ENCODE peak calls at places on chromosomes 4 and X, in six cellular contexts. One of them, this sample, is unnamed.

GRCh38 chrX:7019555-7019954 is 128.0 kb upstream of the STS start:
- DNase-seq in WTC11: no peak
- DNase-seq in fibroblast of lung: no peak
- DNase-seq in PC-9: no peak
- DNase-seq in CD8-positive, alpha-beta T cell: no peak
- DNase-seq in AG10803: no peak
- DNase-seq in this sample: no peak

GRCh38 chrX:68691921-68692320 is 44.5 kb downstream of the STARD8 start:
- DNase-seq in WTC11: no peak
- DNase-seq in fibroblast of lung: no peak
- DNase-seq in PC-9: no peak
- DNase-seq in CD8-positive, alpha-beta T cell: no peak
- DNase-seq in AG10803: no peak
- DNase-seq in this sample: no peak

GRCh38 chr4:82774711-82775171 is 23.9 kb downstream of the SCD5 start:
- DNase-seq in WTC11: no peak
- DNase-seq in fibroblast of lung: peak; percentile 87
- DNase-seq in PC-9: no peak
- DNase-seq in CD8-positive, alpha-beta T cell: no peak
- DNase-seq in AG10803: peak; percentile 45
- DNase-seq in this sample: peak; percentile 25

GRCh38 chr4:124104101-124104500 is 608.4 kb downstream of the ANKRD50 start:
- DNase-seq in WTC11: no peak
- DNase-seq in fibroblast of lung: no peak
- DNase-seq in PC-9: no peak
- DNase-seq in CD8-positive, alpha-beta T cell: no peak
- DNase-seq in AG10803: no peak
- DNase-seq in this sample: no peak

GRCh38 chr4:6951880-6952381 is 42.3 kb downstream of the TBC1D14 start:
- DNase-seq in WTC11: no peak
- DNase-seq in fibroblast of lung: no peak
- DNase-seq in PC-9: no peak
- DNase-seq in CD8-positive, alpha-beta T cell: no peak
- DNase-seq in AG10803: no peak
- DNase-seq in this sample: no peak

GRCh38 chr4:24722026-24722568 is 73.3 kb upstream of the SOD3 start:
- DNase-seq in WTC11: no peak
- DNase-seq in fibroblast of lung: no peak
- DNase-seq in PC-9: no peak
- DNase-seq in CD8-positive, alpha-beta T cell: no peak
- DNase-seq in AG10803: no peak
- DNase-seq in this sample: no peak

GRCh38 chr4:147543039-147543438 is 62.1 kb downstream of the EDNRA start:
- DNase-seq in WTC11: no peak
- DNase-seq in fibroblast of lung: peak; percentile 62
- DNase-seq in PC-9: peak; percentile 38
- DNase-seq in CD8-positive, alpha-beta T cell: no peak
- DNase-seq in AG10803: peak; percentile 8
- DNase-seq in this sample: peak; percentile 48

GRCh38 chr4:171813195-171813955 is at the start of gene GALNTL6:
- DNase-seq in WTC11: peak; percentile 48
- DNase-seq in fibroblast of lung: peak; percentile 17
- DNase-seq in PC-9: no peak
- DNase-seq in CD8-positive, alpha-beta T cell: no peak
- DNase-seq in AG10803: peak; percentile 5
- DNase-seq in this sample: peak; percentile 10

GRCh38 chr4:6845574-6845973 is 63.0 kb downstream of the KIAA0232 start:
- DNase-seq in WTC11: no peak
- DNase-seq in fibroblast of lung: no peak
- DNase-seq in PC-9: no peak
- DNase-seq in CD8-positive, alpha-beta T cell: no peak
- DNase-seq in AG10803: no peak
- DNase-seq in this sample: no peak

GRCh38 chrX:118847676-118848075 is 24.1 kb downstream of the ZCCHC12 start:
- DNase-seq in WTC11: no peak
- DNase-seq in fibroblast of lung: peak; percentile 29
- DNase-seq in PC-9: peak; percentile 59
- DNase-seq in CD8-positive, alpha-beta T cell: no peak
- DNase-seq in AG10803: peak; percentile 41
- DNase-seq in this sample: peak; percentile 52

GRCh38 chr4:140857111-140857510 is 100.9 kb upstream of the TBC1D9 start:
- DNase-seq in WTC11: no peak
- DNase-seq in fibroblast of lung: peak; percentile 50
- DNase-seq in PC-9: peak; percentile 66
- DNase-seq in CD8-positive, alpha-beta T cell: no peak
- DNase-seq in AG10803: no peak
- DNase-seq in this sample: no peak

GRCh38 chrX:1249101-1249887 is 19.3 kb upstream of the CSF2RA start:
- DNase-seq in WTC11: peak; percentile 68
- DNase-seq in fibroblast of lung: peak; percentile 4
- DNase-seq in PC-9: peak; percentile 89
- DNase-seq in CD8-positive, alpha-beta T cell: no peak
- DNase-seq in AG10803: peak; percentile 19
- DNase-seq in this sample: no peak

GRCh38 chr4:143251348-143251747 is 66.6 kb downstream of the USP38 start:
- DNase-seq in WTC11: no peak
- DNase-seq in fibroblast of lung: no peak
- DNase-seq in PC-9: no peak
- DNase-seq in CD8-positive, alpha-beta T cell: no peak
- DNase-seq in AG10803: no peak
- DNase-seq in this sample: no peak

GRCh38 chrX:11053351-11053750 is 57.8 kb upstream of the HCCS start:
- DNase-seq in WTC11: no peak
- DNase-seq in fibroblast of lung: no peak
- DNase-seq in PC-9: no peak
- DNase-seq in CD8-positive, alpha-beta T cell: no peak
- DNase-seq in AG10803: no peak
- DNase-seq in this sample: no peak

GRCh38 chr4:57342406-57342805 is 232.2 kb upstream of the IGFBP7 start:
- DNase-seq in WTC11: no peak
- DNase-seq in fibroblast of lung: peak; percentile 76
- DNase-seq in PC-9: no peak
- DNase-seq in CD8-positive, alpha-beta T cell: no peak
- DNase-seq in AG10803: peak; percentile 13
- DNase-seq in this sample: peak; percentile 34

GRCh38 chr4:176752191-176752749 is 40.5 kb downstream of the VEGFC start:
- DNase-seq in WTC11: no peak
- DNase-seq in fibroblast of lung: no peak
- DNase-seq in PC-9: no peak
- DNase-seq in CD8-positive, alpha-beta T cell: no peak
- DNase-seq in AG10803: no peak
- DNase-seq in this sample: no peak

GRCh38 chr4:127188847-127189246 is 443.9 kb upstream of the INTU start:
- DNase-seq in WTC11: no peak
- DNase-seq in fibroblast of lung: peak; percentile 6
- DNase-seq in PC-9: no peak
- DNase-seq in CD8-positive, alpha-beta T cell: no peak
- DNase-seq in AG10803: no peak
- DNase-seq in this sample: peak; percentile 36
- TF ChIP-seq CTCF in WTC11: no peak
- TF ChIP-seq CTCF in fibroblast of lung: peak; percentile 29
- TF ChIP-seq CTCF in PC-9: no peak
- TF ChIP-seq CTCF in CD8-positive, alpha-beta T cell: no peak
- TF ChIP-seq CTCF in AG10803: peak; percentile 13
- TF ChIP-seq CTCF in this sample: peak; percentile 29

DNA sequence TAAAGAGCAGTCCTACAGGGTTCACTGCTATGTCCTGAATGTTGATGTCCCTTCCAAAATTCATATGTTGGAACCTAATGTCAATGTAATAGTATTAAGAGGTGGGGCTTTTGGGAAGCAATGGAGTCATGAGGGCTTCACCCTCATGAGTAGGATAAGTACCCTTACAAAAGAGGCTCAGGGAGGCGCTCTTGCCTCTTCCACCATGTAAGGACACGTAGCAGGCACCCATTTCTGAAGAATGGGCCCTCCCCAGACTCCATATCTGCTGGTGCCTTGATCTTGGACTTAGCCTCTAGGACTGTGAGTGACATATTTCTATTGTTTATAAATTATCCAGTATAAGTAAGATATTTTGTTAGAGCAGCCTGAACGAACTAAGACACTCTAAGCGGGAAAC is 15.8 kb downstream of the MED28 start:
- DNase-seq in WTC11: no peak
- DNase-seq in fibroblast of lung: no peak
- DNase-seq in PC-9: no peak
- DNase-seq in CD8-positive, alpha-beta T cell: no peak
- DNase-seq in AG10803: no peak
- DNase-seq in this sample: no peak
- TF ChIP-seq CTCF in WTC11: no peak
- TF ChIP-seq CTCF in fibroblast of lung: no peak
- TF ChIP-seq CTCF in PC-9: no peak
- TF ChIP-seq CTCF in CD8-positive, alpha-beta T cell: no peak
- TF ChIP-seq CTCF in AG10803: no peak
- TF ChIP-seq CTCF in this sample: no peak

GRCh38 chr4:1769692-1770091 is 23.4 kb upstream of the FGFR3 start:
- DNase-seq in WTC11: no peak
- DNase-seq in fibroblast of lung: no peak
- DNase-seq in PC-9: no peak
- DNase-seq in CD8-positive, alpha-beta T cell: no peak
- DNase-seq in AG10803: no peak
- DNase-seq in this sample: no peak

GRCh38 chr4:1768367-1769034 is 24.6 kb upstream of the FGFR3 start:
- DNase-seq in WTC11: no peak
- DNase-seq in fibroblast of lung: no peak
- DNase-seq in PC-9: peak; percentile 62
- DNase-seq in CD8-positive, alpha-beta T cell: no peak
- DNase-seq in AG10803: no peak
- DNase-seq in this sample: no peak

GRCh38 chr4:1767058-1767769 is 25.9 kb upstream of the FGFR3 start:
- DNase-seq in WTC11: peak; percentile 66
- DNase-seq in fibroblast of lung: no peak
- DNase-seq in PC-9: no peak
- DNase-seq in CD8-positive, alpha-beta T cell: no peak
- DNase-seq in AG10803: peak; percentile 18
- DNase-seq in this sample: no peak

GRCh38 chr4:1766336-1767057 is 26.6 kb upstream of the FGFR3 start:
- DNase-seq in WTC11: peak; percentile 39
- DNase-seq in fibroblast of lung: no peak
- DNase-seq in PC-9: peak; percentile 57
- DNase-seq in CD8-positive, alpha-beta T cell: no peak
- DNase-seq in AG10803: no peak
- DNase-seq in this sample: no peak

DNA sequence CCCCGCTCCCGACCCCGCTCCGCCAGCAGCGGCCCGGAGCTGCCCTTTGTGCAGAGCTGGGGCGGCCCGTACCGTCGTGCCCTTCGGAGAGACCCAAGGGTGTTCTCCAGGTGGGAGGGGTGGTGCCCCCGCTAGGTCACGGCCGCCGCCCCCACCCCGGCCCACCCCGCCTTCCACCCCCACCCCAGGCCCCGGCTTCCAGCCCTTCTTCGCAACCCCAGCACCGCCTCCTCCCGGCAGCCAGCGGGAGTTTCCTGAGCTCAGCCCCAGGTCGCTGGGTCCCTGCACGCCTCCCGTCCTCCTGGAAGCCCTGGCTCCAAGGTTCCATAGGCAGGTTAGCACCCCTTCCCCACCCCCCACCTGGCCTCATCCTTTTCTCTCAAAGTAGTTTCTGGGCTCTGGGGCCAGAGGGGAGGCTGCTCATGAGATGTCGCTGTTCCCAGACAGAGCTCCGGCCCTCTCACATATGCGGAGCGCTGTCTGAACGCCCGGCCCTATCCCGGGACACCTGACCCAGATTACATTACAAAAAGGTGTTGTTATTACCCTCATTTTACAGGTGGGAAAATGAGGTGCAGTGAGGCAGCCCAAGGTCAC is 25.2 kb upstream of the FGFR3 start:
- DNase-seq in WTC11: peak; percentile 81
- DNase-seq in fibroblast of lung: peak; percentile 20
- DNase-seq in PC-9: no peak
- DNase-seq in CD8-positive, alpha-beta T cell: no peak
- DNase-seq in AG10803: peak; percentile 31
- DNase-seq in this sample: peak; percentile 22
- TF ChIP-seq CTCF in WTC11: no peak
- TF ChIP-seq CTCF in fibroblast of lung: peak; percentile 49
- TF ChIP-seq CTCF in PC-9: peak; percentile 40
- TF ChIP-seq CTCF in CD8-positive, alpha-beta T cell: no peak
- TF ChIP-seq CTCF in AG10803: peak; percentile 39
- TF ChIP-seq CTCF in this sample: peak; percentile 51

GRCh38 chrX:30343206-30343605 is 34.0 kb upstream of the NR0B1 start:
- DNase-seq in WTC11: peak; percentile 30
- DNase-seq in fibroblast of lung: no peak
- DNase-seq in PC-9: no peak
- DNase-seq in CD8-positive, alpha-beta T cell: no peak
- DNase-seq in AG10803: no peak
- DNase-seq in this sample: no peak
- TF ChIP-seq CTCF in WTC11: no peak
- TF ChIP-seq CTCF in fibroblast of lung: no peak
- TF ChIP-seq CTCF in PC-9: no peak
- TF ChIP-seq CTCF in CD8-positive, alpha-beta T cell: no peak
- TF ChIP-seq CTCF in AG10803: no peak
- TF ChIP-seq CTCF in this sample: no peak

This sample was measured in astrocyte of the spinal cord.